ENCODE peak calls at places on chromosomes 2 and 18, in eight cellular contexts. B is neuronal stem cell; Q is retina; A is lower lobe of right lung; J is GM20000; L is SK-N-SH; U is psoas muscle; P is stimulated activated naive CD4-positive, alpha-beta T cell. W is an unnamed sample.

GRCh38 chr2:16140771-16141640 is 200.7 kb downstream of the MYCN start:
- DNase-seq in B (no peak), Q (no peak), A (no peak), J (no peak), L (no peak), U (no peak), P (no peak), W (no peak)

GRCh38 chr2:72719416-72719815 is 106.4 kb downstream of the EXOC6B start:
- DNase-seq in B (peak), Q (no peak), A (no peak), J (no peak), L (no peak), U (no peak), P (no peak), W (no peak)

GRCh38 chr2:65637061-65637460 is 204.7 kb upstream of the SPRED2 start:
- DNase-seq in B (no peak), Q (no peak), A (no peak), J (no peak), L (no peak), U (no peak), P (no peak), W (no peak)

GRCh38 chr2:134235771-134236170 is 18.1 kb upstream of the MGAT5 start:
- DNase-seq in B (no peak), Q (no peak), A (no peak), J (no peak), L (no peak), U (no peak), P (no peak), W (no peak)

GRCh38 chr2:202425036-202425435 is 48.9 kb downstream of the BMPR2 start:
- DNase-seq in B (no peak), Q (no peak), A (no peak), J (no peak), L (no peak), U (no peak), P (no peak), W (no peak)

GRCh38 chr18:63339920-63340484 is 20.4 kb upstream of the BCL2 start:
- DNase-seq in B (peak), Q (peak), A (no peak), J (no peak), L (peak), U (no peak), P (peak), W (no peak)

GRCh38 chr2:235936493-235936892 is 231.7 kb downstream of the GBX2 start:
- DNase-seq in B (no peak), Q (no peak), A (no peak), J (no peak), L (no peak), U (no peak), P (no peak), W (no peak)

GRCh38 chr18:52341617-52342381 is 1.8 kb downstream of the DCC start:
- DNase-seq in B (peak), Q (peak), A (no peak), J (no peak), L (peak), U (peak), P (no peak), W (peak)

GRCh38 chr2:146659976-146660375 is 1184.9 kb upstream of the ACVR2A start:
- DNase-seq in B (no peak), Q (no peak), A (no peak), J (no peak), L (no peak), U (no peak), P (no peak), W (no peak)

GRCh38 chr18:3095921-3096320 is 83.0 kb upstream of the LPIN2 start:
- DNase-seq in B (no peak), Q (no peak), A (no peak), J (no peak), L (no peak), U (no peak), P (no peak), W (no peak)

GRCh38 chr2:25164526-25164925 is 3.9 kb downstream of the POMC start:
- DNase-seq in B (no peak), Q (no peak), A (no peak), J (no peak), L (no peak), U (no peak), P (no peak), W (no peak)

GRCh38 chr2:8249191-8249590 is 432.7 kb upstream of the ID2 start:
- DNase-seq in B (no peak), Q (no peak), A (no peak), J (no peak), L (no peak), U (no peak), P (no peak), W (no peak)

GRCh38 chr2:172743143-172743542 is 7.5 kb downstream of the RAPGEF4 start:
- DNase-seq in B (no peak), Q (no peak), A (no peak), J (no peak), L (no peak), U (no peak), P (no peak), W (no peak)

GRCh38 chr2:2762898-2763287 is 431.8 kb upstream of the MYT1L start:
- DNase-seq in B (no peak), Q (peak), A (no peak), J (no peak), L (peak), U (no peak), P (no peak), W (no peak)

GRCh38 chr2:142825861-142826260 is 51.6 kb upstream of the KYNU start:
- DNase-seq in B (no peak), Q (no peak), A (no peak), J (no peak), L (no peak), U (no peak), P (no peak), W (no peak)

GRCh38 chr18:32298289-32298688 is 108.5 kb downstream of the MEP1B start:
- DNase-seq in B (no peak), Q (no peak), A (no peak), J (no peak), L (peak), U (no peak), P (no peak), W (no peak)

GRCh38 chr2:7427293-7428060 is 510.3 kb downstream of the RNF144A start:
- DNase-seq in B (peak), Q (peak), A (no peak), J (peak), L (peak), U (no peak), P (no peak), W (no peak)

GRCh38 chr2:241564596-241565411 is 6.3 kb downstream of the BOK start:
- DNase-seq in B (no peak), Q (no peak), A (peak), J (no peak), L (no peak), U (peak), P (no peak), W (no peak)

GRCh38 chr18:9901377-9901776 is 12.4 kb upstream of the VAPA start:
- DNase-seq in B (no peak), Q (no peak), A (no peak), J (no peak), L (no peak), U (no peak), P (no peak), W (no peak)

GRCh38 chr2:195318440-195319111 is 338.4 kb upstream of the SLC39A10 start:
- DNase-seq in B (peak), Q (peak), A (no peak), J (peak), L (peak), U (no peak), P (peak), W (peak)

GRCh38 chr18:2948038-2948437 is 64.9 kb downstream of the LPIN2 start:
- DNase-seq in B (no peak), Q (no peak), A (no peak), J (no peak), L (peak), U (no peak), P (no peak), W (no peak)

GRCh38 chr2:192035731-192036442 is 158.8 kb downstream of the TMEFF2 start:
- DNase-seq in B (no peak), Q (no peak), A (no peak), J (no peak), L (no peak), U (no peak), P (no peak), W (no peak)

GRCh38 chr2:126664234-126664633 is 8.3 kb downstream of the GYPC start:
- DNase-seq in B (no peak), Q (no peak), A (no peak), J (peak), L (no peak), U (no peak), P (no peak), W (no peak)

GRCh38 chr2:101770672-101771071 is 73.2 kb downstream of the MAP4K4 start:
- DNase-seq in B (no peak), Q (no peak), A (no peak), J (peak), L (peak), U (no peak), P (no peak), W (no peak)

GRCh38 chr2:219525533-219526232 is 11.4 kb downstream of the ASIC4 start:
- DNase-seq in B (no peak), Q (peak), A (no peak), J (no peak), L (peak), U (no peak), P (no peak), W (no peak)

GRCh38 chr18:5444269-5444668 is 99.5 kb downstream of the EPB41L3 start:
- DNase-seq in B (no peak), Q (no peak), A (no peak), J (no peak), L (no peak), U (no peak), P (no peak), W (no peak)

GRCh38 chr2:181575024-181575649 is 81.8 kb downstream of the CERKL start:
- DNase-seq in B (no peak), Q (peak), A (no peak), J (no peak), L (no peak), U (no peak), P (no peak), W (no peak)

GRCh38 chr2:190467575-190468083 is 59.5 kb downstream of the MFSD6 start:
- DNase-seq in B (peak), Q (no peak), A (no peak), J (no peak), L (no peak), U (no peak), P (no peak), W (no peak)

GRCh38 chr2:238431431-238431830 is 4.7 kb downstream of the ASB1 start:
- DNase-seq in B (no peak), Q (no peak), A (no peak), J (no peak), L (no peak), U (no peak), P (no peak), W (no peak)

GRCh38 chr2:71599038-71599437 is 145.7 kb downstream of the DYSF start:
- DNase-seq in B (no peak), Q (no peak), A (no peak), J (no peak), L (no peak), U (no peak), P (no peak), W (no peak)

GRCh38 chr2:187500585-187501359 is 52.7 kb upstream of the CALCRL start:
- DNase-seq in B (no peak), Q (peak), A (no peak), J (no peak), L (no peak), U (no peak), P (no peak), W (no peak)

W was measured in GM12891.